ENCODE peak calls at places on chromosomes 11 and 22, in seven cellular contexts. X is A549, K is HCT116, S is Peyer's patch, M is body of pancreas, H is transverse colon, Y is esophagus squamous epithelium. Z is an unnamed sample.
A peak's percentile ranks its signal among the peaks of the same experiment; 100 is the strongest.

GRCh38 chr22:19867617-19868016 is 12.9 kb upstream of the GNB1L start:
- DNase-seq in X (no peak), K (no peak), S (no peak), M (peak; percentile 4), H (no peak), Y (no peak), Z (no peak)

GRCh38 chr11:11909727-11910126 is 68.0 kb downstream of the USP47 start:
- DNase-seq in X (no peak), K (no peak), S (no peak), M (no peak), H (no peak), Y (no peak), Z (no peak)

GRCh38 chr11:62025429-62026105 is 58.1 kb upstream of the FTH1 start:
- DNase-seq in X (peak; percentile 95), K (peak; percentile 82), S (peak; percentile 58), M (peak; percentile 68), H (peak; percentile 76), Y (peak; percentile 31), Z (peak; percentile 92)

GRCh38 chr11:45884596-45885185 is 760 bp upstream of the MAPK8IP1 start:
- DNase-seq in X (no peak), K (no peak), S (no peak), M (no peak), H (no peak), Y (no peak), Z (no peak)

GRCh38 chr11:71173709-71174108 is 78.7 kb downstream of the SHANK2 start:
- DNase-seq in X (no peak), K (no peak), S (no peak), M (no peak), H (no peak), Y (no peak), Z (no peak)

GRCh38 chr11:106854429-106854828 is 163.8 kb downstream of the GUCY1A2 start:
- DNase-seq in X (no peak), K (no peak), S (no peak), M (peak; percentile 6), H (no peak), Y (no peak), Z (no peak)

GRCh38 chr11:77309401-77310085 is 8.1 kb upstream of the GDPD4 start:
- DNase-seq in X (no peak), K (no peak), S (no peak), M (no peak), H (no peak), Y (no peak), Z (no peak)

GRCh38 chr11:104343578-104343977 is 179.6 kb upstream of the PDGFD start:
- DNase-seq in X (peak; percentile 17), K (peak; percentile 31), S (no peak), M (no peak), H (no peak), Y (no peak), Z (no peak)

GRCh38 chr22:49869091-49869830 is 15.6 kb downstream of the ZBED4 start:
- DNase-seq in X (no peak), K (no peak), S (no peak), M (no peak), H (no peak), Y (no peak), Z (no peak)

GRCh38 chr11:8028766-8029165 is 41.6 kb downstream of the EIF3F start:
- DNase-seq in X (no peak), K (no peak), S (no peak), M (no peak), H (no peak), Y (no peak), Z (no peak)

GRCh38 chr11:113142508-113142907 is 171.9 kb upstream of the TTC12 start:
- DNase-seq in X (no peak), K (no peak), S (no peak), M (no peak), H (no peak), Y (no peak), Z (no peak)

GRCh38 chr11:44982496-44983062 is 31.9 kb upstream of the TP53I11 start:
- DNase-seq in X (no peak), K (no peak), S (no peak), M (no peak), H (no peak), Y (no peak), Z (no peak)

GRCh38 chr11:88357323-88358039 is 19.9 kb upstream of the CTSC start:
- DNase-seq in X (peak; percentile 47), K (no peak), S (no peak), M (no peak), H (no peak), Y (no peak), Z (no peak)

GRCh38 chr11:27403195-27403594 is 40.2 kb upstream of the CCDC34 start:
- DNase-seq in X (no peak), K (no peak), S (no peak), M (no peak), H (no peak), Y (no peak), Z (no peak)

GRCh38 chr22:26828311-26828710 is 170.9 kb downstream of the MIAT start:
- DNase-seq in X (no peak), K (no peak), S (no peak), M (no peak), H (no peak), Y (no peak), Z (no peak)

GRCh38 chr11:24181395-24182047 is 315.3 kb upstream of the LUZP2 start:
- DNase-seq in X (no peak), K (no peak), S (no peak), M (no peak), H (no peak), Y (no peak), Z (no peak)

GRCh38 chr11:108562746-108563581 is 30.6 kb downstream of the EXPH5 start:
- DNase-seq in X (no peak), K (no peak), S (no peak), M (no peak), H (no peak), Y (no peak), Z (no peak)

GRCh38 chr11:3086114-3086513 is 28.9 kb upstream of the CARS1 start:
- DNase-seq in X (no peak), K (no peak), S (no peak), M (no peak), H (no peak), Y (no peak), Z (no peak)

GRCh38 chr22:29870574-29870973 is 12.4 kb upstream of the MTMR3 start:
- DNase-seq in X (no peak), K (no peak), S (no peak), M (no peak), H (no peak), Y (no peak), Z (no peak)

GRCh38 chr11:62439785-62440602 is 21.2 kb downstream of the SCGB1A1 start:
- DNase-seq in X (no peak), K (no peak), S (no peak), M (no peak), H (no peak), Y (no peak), Z (peak; percentile 56)

GRCh38 chr11:9601041-9601875 is 27.8 kb downstream of the WEE1 start:
- DNase-seq in X (no peak), K (no peak), S (peak; percentile 83), M (no peak), H (peak; percentile 39), Y (no peak), Z (peak; percentile 58)

DNA sequence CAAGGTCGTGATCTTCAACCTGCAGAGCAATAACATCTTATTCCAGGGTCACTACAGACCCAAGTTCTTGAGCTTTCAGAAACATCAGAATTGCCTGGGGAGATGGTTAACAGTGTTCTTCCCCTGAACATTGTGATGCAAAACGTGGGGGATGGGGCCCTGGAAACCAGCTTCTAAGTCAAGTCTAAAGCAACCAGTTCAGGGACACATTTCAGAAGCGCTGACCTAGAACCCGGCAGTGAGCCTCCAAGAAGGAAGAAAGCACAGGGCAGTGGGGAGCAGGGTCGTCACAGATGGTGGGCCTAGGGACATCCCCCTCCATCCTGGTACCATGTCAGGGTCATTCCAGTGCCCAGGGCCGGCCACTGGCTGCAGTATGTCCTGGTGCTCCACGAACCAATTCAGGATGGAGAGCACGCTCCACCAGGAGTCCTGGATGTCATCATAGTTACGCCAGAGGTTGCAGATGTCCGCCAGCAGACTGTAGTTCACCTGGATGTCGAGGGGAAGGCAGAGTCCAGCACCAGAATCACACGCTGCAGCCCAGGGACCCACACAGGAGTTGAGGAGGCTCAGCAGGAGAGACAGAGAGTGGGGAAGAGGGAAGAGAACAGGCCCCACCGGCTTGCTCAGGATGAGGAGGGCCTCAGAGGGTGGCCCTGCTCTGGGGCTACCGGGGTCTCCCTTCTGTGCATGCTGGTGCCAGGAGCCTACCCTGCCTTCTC is 5.0 kb downstream of the NAGA start:
- DNase-seq in X (no peak), K (no peak), S (no peak), M (no peak), H (no peak), Y (no peak), Z (peak; percentile 74)
- H3K4me3 ChIP-seq in X (no peak overlapping the region), K (no peak overlapping the region), S (no peak overlapping the region), M (no peak overlapping the region), H (no peak overlapping the region), Y (no peak overlapping the region), Z (no peak overlapping the region)

DNA sequence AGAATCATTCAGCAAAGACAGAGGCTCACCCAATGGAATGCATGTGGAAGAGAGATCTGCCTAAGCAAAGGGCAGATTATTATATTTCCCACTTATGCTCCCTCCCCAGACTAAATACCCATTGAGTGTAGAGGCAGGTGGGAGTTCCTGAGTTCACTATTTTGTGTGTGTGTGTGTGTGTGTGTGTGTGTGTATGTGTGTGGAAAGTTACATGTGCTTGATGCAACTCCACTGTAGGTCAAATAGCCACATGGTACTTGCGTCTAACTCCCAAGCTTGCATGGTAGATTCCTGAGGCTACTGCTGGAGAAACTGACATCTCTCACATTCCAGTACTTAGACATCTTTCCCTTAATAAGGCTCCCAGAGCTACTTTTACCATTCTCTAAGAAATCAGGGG is 3.4 kb upstream of the COPB1 start:
- DNase-seq in X (no peak), K (no peak), S (no peak), M (no peak), H (no peak), Y (no peak), Z (no peak)
- TF ChIP-seq POLR2A in X (no peak), K (no peak), S (no peak), M (no peak), H (no peak), Y (no peak), Z (no peak)

GRCh38 chr11:76233936-76234703 is 27.8 kb upstream of the WNT11 start:
- DNase-seq in X (no peak), K (no peak), S (peak; percentile 56), M (peak; percentile 36), H (peak; percentile 55), Y (no peak), Z (peak; percentile 61)
- TF ChIP-seq CTCF in X (no peak), K (no peak), S (no peak), M (no peak), H (peak; percentile 20), Y (no peak), Z (no peak)

GRCh38 chr11:65429724-65430405 is 7.3 kb downstream of the NEAT1 start:
- DNase-seq in X (peak; percentile 85), K (no peak), S (peak; percentile 73), M (peak; percentile 84), H (peak; percentile 82), Y (no peak), Z (no peak)

GRCh38 chr11:65427691-65428577 is 5.3 kb downstream of the NEAT1 start:
- DNase-seq in X (peak; percentile 82), K (peak; percentile 39), S (peak; percentile 47), M (peak; percentile 75), H (peak; percentile 69), Y (no peak), Z (no peak)

GRCh38 chr11:65426839-65427690 is 4.5 kb downstream of the NEAT1 start:
- DNase-seq in X (peak; percentile 80), K (peak; percentile 61), S (peak; percentile 44), M (peak; percentile 79), H (peak; percentile 82), Y (no peak), Z (peak; percentile 86)

GRCh38 chr11:65429069-65429681 is 6.6 kb downstream of the NEAT1 start:
- DNase-seq in X (peak; percentile 84), K (no peak), S (peak; percentile 23), M (peak; percentile 66), H (peak; percentile 59), Y (no peak), Z (peak; percentile 84)

GRCh38 chr11:65428578-65429068 is 6.0 kb downstream of the NEAT1 start:
- DNase-seq in X (no peak), K (no peak), S (peak; percentile 56), M (peak; percentile 73), H (peak; percentile 73), Y (no peak), Z (no peak)
- H3K4me3 ChIP-seq in X (peak overlapping the region; percentile 95), K (no peak overlapping the region), S (no peak overlapping the region), M (no peak overlapping the region), H (peak overlapping the region; percentile 73), Y (peak overlapping the region; percentile 95), Z (no peak overlapping the region)

Z was measured in lower leg skin.